ENCODE peak calls at places on chromosomes 1 and 21, in seven cellular contexts. One of them, this sample, is unnamed.

GRCh38 chr1:154799188-154799587 is 70.9 kb downstream of the KCNN3 start:
- DNase-seq in amniotic stem cell: no peak
- DNase-seq in ureter: no peak
- DNase-seq in fibroblast of pulmonary artery: no peak
- DNase-seq in spleen: no peak
- DNase-seq in activated CD4-positive, alpha-beta T cell treated with anti-CD3 and anti-CD28 coated beads, Interleukin-2, amount 50 U/mL, for 1 hour: no peak
- DNase-seq in stromal cell of bone marrow: no peak
- DNase-seq in this sample: no peak

GRCh38 chr1:56250809-56251208 is 328.6 kb downstream of the PLPP3 start:
- DNase-seq in amniotic stem cell: no peak
- DNase-seq in ureter: no peak
- DNase-seq in fibroblast of pulmonary artery: no peak
- DNase-seq in spleen: no peak
- DNase-seq in activated CD4-positive, alpha-beta T cell treated with anti-CD3 and anti-CD28 coated beads, Interleukin-2, amount 50 U/mL, for 1 hour: no peak
- DNase-seq in stromal cell of bone marrow: no peak
- DNase-seq in this sample: no peak

GRCh38 chr1:108704501-108704900 is 8.2 kb upstream of the FNDC7 start:
- DNase-seq in amniotic stem cell: peak
- DNase-seq in ureter: no peak
- DNase-seq in fibroblast of pulmonary artery: peak
- DNase-seq in spleen: no peak
- DNase-seq in activated CD4-positive, alpha-beta T cell treated with anti-CD3 and anti-CD28 coated beads, Interleukin-2, amount 50 U/mL, for 1 hour: no peak
- DNase-seq in stromal cell of bone marrow: peak
- DNase-seq in this sample: no peak

GRCh38 chr1:22652881-22653316 is at the start of gene C1QB:
- DNase-seq in amniotic stem cell: no peak
- DNase-seq in ureter: no peak
- DNase-seq in fibroblast of pulmonary artery: no peak
- DNase-seq in spleen: no peak
- DNase-seq in activated CD4-positive, alpha-beta T cell treated with anti-CD3 and anti-CD28 coated beads, Interleukin-2, amount 50 U/mL, for 1 hour: no peak
- DNase-seq in stromal cell of bone marrow: no peak
- DNase-seq in this sample: no peak

GRCh38 chr1:111099289-111099688 is 40.6 kb downstream of the DRAM2 start:
- DNase-seq in amniotic stem cell: no peak
- DNase-seq in ureter: no peak
- DNase-seq in fibroblast of pulmonary artery: no peak
- DNase-seq in spleen: no peak
- DNase-seq in activated CD4-positive, alpha-beta T cell treated with anti-CD3 and anti-CD28 coated beads, Interleukin-2, amount 50 U/mL, for 1 hour: no peak
- DNase-seq in stromal cell of bone marrow: no peak
- DNase-seq in this sample: peak

GRCh38 chr1:204289280-204289679 is 70.4 kb downstream of the PLEKHA6 start:
- DNase-seq in amniotic stem cell: no peak
- DNase-seq in ureter: no peak
- DNase-seq in fibroblast of pulmonary artery: no peak
- DNase-seq in spleen: no peak
- DNase-seq in activated CD4-positive, alpha-beta T cell treated with anti-CD3 and anti-CD28 coated beads, Interleukin-2, amount 50 U/mL, for 1 hour: no peak
- DNase-seq in stromal cell of bone marrow: no peak
- DNase-seq in this sample: no peak

GRCh38 chr21:35275776-35276175 is 226.7 kb upstream of the RUNX1 start:
- DNase-seq in amniotic stem cell: peak
- DNase-seq in ureter: no peak
- DNase-seq in fibroblast of pulmonary artery: no peak
- DNase-seq in spleen: no peak
- DNase-seq in activated CD4-positive, alpha-beta T cell treated with anti-CD3 and anti-CD28 coated beads, Interleukin-2, amount 50 U/mL, for 1 hour: no peak
- DNase-seq in stromal cell of bone marrow: no peak
- DNase-seq in this sample: no peak

GRCh38 chr1:157880621-157881020 is 39.0 kb upstream of the CD5L start:
- DNase-seq in amniotic stem cell: no peak
- DNase-seq in ureter: no peak
- DNase-seq in fibroblast of pulmonary artery: no peak
- DNase-seq in spleen: no peak
- DNase-seq in activated CD4-positive, alpha-beta T cell treated with anti-CD3 and anti-CD28 coated beads, Interleukin-2, amount 50 U/mL, for 1 hour: no peak
- DNase-seq in stromal cell of bone marrow: no peak
- DNase-seq in this sample: no peak

GRCh38 chr1:1283821-1284220 is 3.6 kb downstream of the SCNN1D start:
- DNase-seq in amniotic stem cell: no peak
- DNase-seq in ureter: no peak
- DNase-seq in fibroblast of pulmonary artery: no peak
- DNase-seq in spleen: no peak
- DNase-seq in activated CD4-positive, alpha-beta T cell treated with anti-CD3 and anti-CD28 coated beads, Interleukin-2, amount 50 U/mL, for 1 hour: no peak
- DNase-seq in stromal cell of bone marrow: no peak
- DNase-seq in this sample: no peak

GRCh38 chr1:8823295-8823664 is 5.8 kb upstream of the RERE start:
- DNase-seq in amniotic stem cell: no peak
- DNase-seq in ureter: no peak
- DNase-seq in fibroblast of pulmonary artery: no peak
- DNase-seq in spleen: no peak
- DNase-seq in activated CD4-positive, alpha-beta T cell treated with anti-CD3 and anti-CD28 coated beads, Interleukin-2, amount 50 U/mL, for 1 hour: no peak
- DNase-seq in stromal cell of bone marrow: no peak
- DNase-seq in this sample: no peak

GRCh38 chr1:10680487-10680886 is 116.0 kb downstream of the CASZ1 start:
- DNase-seq in amniotic stem cell: no peak
- DNase-seq in ureter: no peak
- DNase-seq in fibroblast of pulmonary artery: no peak
- DNase-seq in spleen: no peak
- DNase-seq in activated CD4-positive, alpha-beta T cell treated with anti-CD3 and anti-CD28 coated beads, Interleukin-2, amount 50 U/mL, for 1 hour: no peak
- DNase-seq in stromal cell of bone marrow: no peak
- DNase-seq in this sample: no peak

GRCh38 chr1:228445867-228446584 is 29.4 kb upstream of the TRIM17 start:
- DNase-seq in amniotic stem cell: no peak
- DNase-seq in ureter: no peak
- DNase-seq in fibroblast of pulmonary artery: peak
- DNase-seq in spleen: no peak
- DNase-seq in activated CD4-positive, alpha-beta T cell treated with anti-CD3 and anti-CD28 coated beads, Interleukin-2, amount 50 U/mL, for 1 hour: peak
- DNase-seq in stromal cell of bone marrow: peak
- DNase-seq in this sample: no peak

GRCh38 chr1:152313319-152313801 is 11.7 kb downstream of the FLG start:
- DNase-seq in amniotic stem cell: no peak
- DNase-seq in ureter: no peak
- DNase-seq in fibroblast of pulmonary artery: no peak
- DNase-seq in spleen: peak
- DNase-seq in activated CD4-positive, alpha-beta T cell treated with anti-CD3 and anti-CD28 coated beads, Interleukin-2, amount 50 U/mL, for 1 hour: no peak
- DNase-seq in stromal cell of bone marrow: no peak
- DNase-seq in this sample: no peak

GRCh38 chr1:89451011-89451410 is 73.6 kb upstream of the LRRC8B start:
- DNase-seq in amniotic stem cell: no peak
- DNase-seq in ureter: no peak
- DNase-seq in fibroblast of pulmonary artery: peak
- DNase-seq in spleen: no peak
- DNase-seq in activated CD4-positive, alpha-beta T cell treated with anti-CD3 and anti-CD28 coated beads, Interleukin-2, amount 50 U/mL, for 1 hour: no peak
- DNase-seq in stromal cell of bone marrow: peak
- DNase-seq in this sample: no peak

GRCh38 chr1:176949033-176949662 is 215.4 kb downstream of the ASTN1 start:
- DNase-seq in amniotic stem cell: no peak
- DNase-seq in ureter: no peak
- DNase-seq in fibroblast of pulmonary artery: peak
- DNase-seq in spleen: no peak
- DNase-seq in activated CD4-positive, alpha-beta T cell treated with anti-CD3 and anti-CD28 coated beads, Interleukin-2, amount 50 U/mL, for 1 hour: no peak
- DNase-seq in stromal cell of bone marrow: no peak
- DNase-seq in this sample: no peak

GRCh38 chr1:211606914-211607751 is 28.2 kb upstream of the SLC30A1 start:
- DNase-seq in amniotic stem cell: no peak
- DNase-seq in ureter: no peak
- DNase-seq in fibroblast of pulmonary artery: peak
- DNase-seq in spleen: peak
- DNase-seq in activated CD4-positive, alpha-beta T cell treated with anti-CD3 and anti-CD28 coated beads, Interleukin-2, amount 50 U/mL, for 1 hour: no peak
- DNase-seq in stromal cell of bone marrow: no peak
- DNase-seq in this sample: no peak

GRCh38 chr1:86706018-86706417 is 1.6 kb downstream of the SH3GLB1 start:
- DNase-seq in amniotic stem cell: no peak
- DNase-seq in ureter: no peak
- DNase-seq in fibroblast of pulmonary artery: no peak
- DNase-seq in spleen: no peak
- DNase-seq in activated CD4-positive, alpha-beta T cell treated with anti-CD3 and anti-CD28 coated beads, Interleukin-2, amount 50 U/mL, for 1 hour: no peak
- DNase-seq in stromal cell of bone marrow: no peak
- DNase-seq in this sample: no peak

GRCh38 chr1:116934586-116935207 is 25.0 kb downstream of the PTGFRN start:
- DNase-seq in amniotic stem cell: no peak
- DNase-seq in ureter: no peak
- DNase-seq in fibroblast of pulmonary artery: peak
- DNase-seq in spleen: no peak
- DNase-seq in activated CD4-positive, alpha-beta T cell treated with anti-CD3 and anti-CD28 coated beads, Interleukin-2, amount 50 U/mL, for 1 hour: no peak
- DNase-seq in stromal cell of bone marrow: no peak
- DNase-seq in this sample: no peak

GRCh38 chr1:114549137-114549536 is 32.3 kb downstream of the BCAS2 start:
- DNase-seq in amniotic stem cell: no peak
- DNase-seq in ureter: no peak
- DNase-seq in fibroblast of pulmonary artery: peak
- DNase-seq in spleen: no peak
- DNase-seq in activated CD4-positive, alpha-beta T cell treated with anti-CD3 and anti-CD28 coated beads, Interleukin-2, amount 50 U/mL, for 1 hour: no peak
- DNase-seq in stromal cell of bone marrow: peak
- DNase-seq in this sample: no peak

GRCh38 chr1:12615916-12616708 is 1.9 kb downstream of the DHRS3 start:
- DNase-seq in amniotic stem cell: no peak
- DNase-seq in ureter: peak
- DNase-seq in fibroblast of pulmonary artery: peak
- DNase-seq in spleen: peak
- DNase-seq in activated CD4-positive, alpha-beta T cell treated with anti-CD3 and anti-CD28 coated beads, Interleukin-2, amount 50 U/mL, for 1 hour: no peak
- DNase-seq in stromal cell of bone marrow: no peak
- DNase-seq in this sample: no peak

GRCh38 chr1:8097077-8097799 is 71.1 kb upstream of the ERRFI1 start:
- DNase-seq in amniotic stem cell: peak
- DNase-seq in ureter: no peak
- DNase-seq in fibroblast of pulmonary artery: peak
- DNase-seq in spleen: no peak
- DNase-seq in activated CD4-positive, alpha-beta T cell treated with anti-CD3 and anti-CD28 coated beads, Interleukin-2, amount 50 U/mL, for 1 hour: no peak
- DNase-seq in stromal cell of bone marrow: peak
- DNase-seq in this sample: no peak